ENCODE peak calls at places on chromosomes 6 and 20, in six cellular contexts. N is K562, G is A549, V is H1, P is endothelial cell of umbilical vein, X is HepG2. J is an unnamed sample.

GRCh38 chr6:42368156-42368555 is 83.6 kb downstream of the TRERF1 start:
- DNase-seq in N (no peak), G (no peak), V (no peak), P (no peak), X (no peak), J (no peak)

GRCh38 chr6:92690997-92691599 is 728.3 kb downstream of the EPHA7 start:
- DNase-seq in N (no peak), G (no peak), V (no peak), P (no peak), X (no peak), J (no peak)

GRCh38 chr20:36941403-36941835 is 10.1 kb downstream of the SAMHD1 start:
- DNase-seq in N (no peak), G (no peak), V (no peak), P (peak; percentile 49), X (no peak), J (no peak)

GRCh38 chr6:33851959-33852358 is 48.2 kb upstream of the MLN start:
- DNase-seq in N (peak; percentile 75), G (peak; percentile 43), V (peak; percentile 71), P (no peak), X (peak; percentile 25), J (peak; percentile 78)

GRCh38 chr20:54320148-54320607 is 112.3 kb downstream of the PFDN4 start:
- DNase-seq in N (no peak), G (peak; percentile 17), V (no peak), P (no peak), X (no peak), J (no peak)

GRCh38 chr6:158286413-158286812 is 25.9 kb upstream of the TULP4 start:
- DNase-seq in N (no peak), G (no peak), V (no peak), P (peak; percentile 83), X (no peak), J (no peak)

GRCh38 chr6:146997062-146997461 is 207.2 kb upstream of the STXBP5 start:
- DNase-seq in N (no peak), G (peak; percentile 33), V (no peak), P (no peak), X (no peak), J (no peak)

GRCh38 chr6:44837741-44838140 is 450.2 kb downstream of the CDC5L start:
- DNase-seq in N (no peak), G (no peak), V (no peak), P (no peak), X (no peak), J (no peak)

GRCh38 chr6:82608777-82609176 is 245.2 kb downstream of the TPBG start:
- DNase-seq in N (no peak), G (no peak), V (no peak), P (no peak), X (no peak), J (no peak)

GRCh38 chr6:157716553-157716952 is 106.5 kb upstream of the SNX9 start:
- DNase-seq in N (no peak), G (no peak), V (no peak), P (no peak), X (no peak), J (no peak)

GRCh38 chr6:84967389-84967788 is 203.0 kb upstream of the TBX18 start:
- DNase-seq in N (peak; percentile 32), G (peak; percentile 65), V (peak; percentile 62), P (peak; percentile 75), X (peak; percentile 52), J (peak; percentile 42)

GRCh38 chr6:17042422-17043147 is 59.3 kb upstream of the STMND1 start:
- DNase-seq in N (no peak), G (peak; percentile 25), V (peak; percentile 52), P (peak; percentile 80), X (peak; percentile 20), J (peak; percentile 57)

GRCh38 chr20:25750765-25751696 is 54.4 kb upstream of the ZNF337 start:
- DNase-seq in N (peak; percentile 79), G (peak; percentile 77), V (no peak), P (peak; percentile 23), X (peak; percentile 70), J (peak; percentile 59)

GRCh38 chr6:102204336-102204735 is 810.8 kb downstream of the GRIK2 start:
- DNase-seq in N (no peak), G (no peak), V (no peak), P (no peak), X (no peak), J (no peak)

GRCh38 chr20:53183181-53183580 is 211.0 kb downstream of the TSHZ2 start:
- DNase-seq in N (no peak), G (no peak), V (no peak), P (no peak), X (no peak), J (no peak)

GRCh38 chr6:26163733-26164505 is 76.7 kb downstream of the HFE start:
- DNase-seq in N (no peak), G (no peak), V (no peak), P (no peak), X (no peak), J (no peak)

GRCh38 chr6:157045831-157046454 is 268.8 kb downstream of the ARID1B start:
- DNase-seq in N (no peak), G (peak; percentile 57), V (no peak), P (peak; percentile 44), X (peak; percentile 29), J (no peak)

GRCh38 chr20:31606928-31607639 is 2.0 kb downstream of the ID1 start:
- DNase-seq in N (peak; percentile 78), G (peak; percentile 93), V (peak; percentile 62), P (peak; percentile 60), X (peak; percentile 99), J (no peak)

GRCh38 chr6:49541936-49542335 is 8.5 kb upstream of the C6orf141 start:
- DNase-seq in N (no peak), G (peak; percentile 15), V (no peak), P (no peak), X (no peak), J (no peak)

GRCh38 chr20:44648579-44648978 is 2.9 kb downstream of the ADA start:
- DNase-seq in N (no peak), G (no peak), V (no peak), P (no peak), X (peak; percentile 35), J (peak; percentile 26)

GRCh38 chr6:147287869-147288271 is 83.7 kb downstream of the STXBP5 start:
- DNase-seq in N (no peak), G (peak; percentile 17), V (no peak), P (peak; percentile 84), X (no peak), J (no peak)

GRCh38 chr6:34922177-34922663 is 33.2 kb downstream of the ANKS1A start:
- DNase-seq in N (no peak), G (peak; percentile 30), V (no peak), P (peak; percentile 13), X (peak; percentile 20), J (no peak)

DNA sequence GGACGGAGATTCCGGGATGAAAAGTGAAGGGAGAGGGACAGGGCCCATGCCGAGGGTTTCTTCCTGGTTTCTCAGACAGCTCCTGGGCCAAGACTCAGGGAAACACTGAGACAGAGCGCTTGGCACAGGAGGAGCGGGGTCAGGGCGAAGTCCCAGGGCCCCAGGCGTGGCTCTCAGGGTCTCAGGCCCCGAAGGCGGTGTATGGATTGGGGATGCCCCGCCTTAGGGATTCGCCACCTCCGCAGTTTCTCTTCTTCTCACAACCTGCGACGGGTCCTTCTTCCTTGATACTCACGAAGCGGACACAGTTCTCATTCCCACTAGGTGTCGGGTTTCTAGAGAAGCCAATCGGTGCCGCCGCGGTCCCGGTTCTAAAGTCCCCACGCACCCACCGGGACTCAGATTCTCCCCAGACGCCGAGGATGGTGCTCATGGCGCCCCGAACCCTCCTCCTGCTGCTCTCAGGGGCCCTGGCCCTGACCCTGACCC is 55.0 kb upstream of the HLA-A start:
- DNase-seq in N (no peak), G (no peak), V (peak; percentile 54), P (no peak), X (no peak), J (peak; percentile 52)
- TF ChIP-seq JUN in N (no peak), G (no peak), V (no peak), P (no peak), X (no peak), J (no peak)

DNA sequence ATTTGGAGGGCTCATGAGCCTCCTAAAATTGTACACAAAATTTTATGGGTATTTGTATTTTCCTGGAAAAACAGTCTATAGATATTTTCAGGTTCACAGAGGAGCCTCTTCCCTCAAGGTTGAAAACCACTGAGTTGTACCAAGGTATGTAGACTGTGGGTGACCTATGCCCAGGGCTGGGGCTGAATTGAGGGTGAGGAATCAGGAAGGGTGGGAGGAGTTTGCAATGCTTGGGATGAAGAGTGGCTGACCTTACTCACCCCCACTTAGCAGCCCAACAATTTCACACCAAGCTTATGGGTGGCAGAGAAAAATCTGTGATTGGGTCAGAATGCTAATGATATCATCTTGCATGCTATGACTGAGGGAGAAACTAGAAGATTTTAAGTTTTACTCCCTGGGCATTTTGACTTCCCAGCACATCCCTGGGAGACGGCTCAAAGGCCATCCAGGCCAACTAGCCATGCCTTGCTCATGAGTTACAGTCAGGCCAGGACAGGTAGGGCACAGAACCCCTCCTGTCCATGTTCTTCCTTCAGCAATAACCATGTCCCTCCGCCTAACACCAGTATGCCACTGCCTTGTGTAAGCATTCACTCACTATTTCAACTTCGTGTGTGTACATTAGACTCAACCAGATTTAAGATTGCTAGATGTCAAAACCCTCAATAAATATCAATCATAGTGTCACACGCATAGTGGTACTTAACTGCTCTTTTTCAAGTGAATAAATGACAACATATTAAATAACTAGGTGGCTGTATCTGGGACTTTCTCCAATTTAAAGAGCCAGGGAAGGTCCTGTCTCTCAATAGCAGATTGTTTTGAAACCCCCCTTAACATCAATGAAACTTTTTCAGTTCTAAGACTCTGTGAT is 16.6 kb downstream of the ADTRP start:
- DNase-seq in N (no peak), G (no peak), V (no peak), P (no peak), X (no peak), J (no peak)
- TF ChIP-seq JUN in N (no peak), G (no peak), V (no peak), P (no peak), X (no peak), J (no peak)

DNA sequence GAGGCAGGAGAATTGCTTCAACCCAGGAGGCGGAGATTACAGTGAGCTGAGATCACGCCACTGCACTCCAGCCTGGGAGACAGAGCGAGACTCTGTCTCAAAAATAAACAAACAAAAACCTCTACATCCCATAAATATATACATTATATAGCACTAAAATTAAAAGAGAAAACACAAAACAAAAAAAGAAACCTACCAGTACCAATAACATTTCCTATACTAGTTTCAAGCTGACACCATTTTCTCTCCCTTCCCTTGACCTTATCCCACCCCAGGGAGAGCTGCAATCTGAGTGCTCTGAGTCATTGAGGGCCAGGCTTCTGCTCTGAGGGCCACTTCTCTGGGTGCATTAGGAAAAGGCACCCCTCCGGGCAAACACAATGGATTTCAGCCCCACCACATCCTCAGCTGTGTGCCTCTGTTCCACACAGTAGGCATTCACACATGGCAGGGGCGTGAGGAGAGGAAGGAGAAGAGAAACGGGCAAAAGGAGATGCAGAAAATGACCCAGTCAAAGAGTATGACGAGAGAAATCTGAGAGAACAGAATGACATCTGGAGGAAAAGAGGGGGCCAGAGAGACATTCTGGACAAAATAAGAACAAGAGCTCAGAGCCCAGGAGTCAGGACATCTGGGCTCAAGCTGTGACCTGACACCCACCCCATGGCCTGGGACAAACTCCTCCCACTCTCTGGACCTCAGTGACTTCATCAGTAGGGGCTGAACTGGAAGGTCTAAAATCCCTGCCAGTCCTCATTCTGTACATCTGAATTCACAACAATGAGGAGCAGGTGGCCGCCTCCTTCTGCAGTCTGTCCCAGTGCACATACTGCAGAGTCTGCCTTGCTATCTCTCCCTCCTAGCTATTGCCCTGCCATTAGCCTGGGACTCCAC is 18.2 kb downstream of the TRIM26 start:
- DNase-seq in N (no peak), G (no peak), V (no peak), P (no peak), X (no peak), J (no peak)
- TF ChIP-seq JUN in N (no peak), G (no peak), V (no peak), P (no peak), X (no peak), J (no peak)

GRCh38 chr6:105015482-105015881 is 58.6 kb downstream of the LIN28B start:
- DNase-seq in N (no peak), G (no peak), V (no peak), P (no peak), X (no peak), J (no peak)
- TF ChIP-seq JUN in N (no peak), G (no peak), V (no peak), P (no peak), X (no peak), J (no peak)

J was measured in WTC11.